ENCODE peak calls at places on chromosomes 2 and 18, in six cellular contexts. V, M, Q, B, Y and D are unnamed samples.
A peak's percentile ranks its signal among the peaks of the same experiment; 100 is the strongest.

GRCh38 chr2:42090216-42090615 is 42.4 kb downstream of the PKDCC start:
- DNase-seq in V (no peak), M (no peak), Q (no peak), B (no peak), Y (no peak), D (no peak)

GRCh38 chr18:55968550-55968949 is 380.6 kb upstream of the TCF4 start:
- DNase-seq in V (no peak), M (no peak), Q (no peak), B (no peak), Y (no peak), D (no peak)

GRCh38 chr2:780581-780980 is 103.4 kb upstream of the TMEM18 start:
- DNase-seq in V (no peak), M (no peak), Q (no peak), B (no peak), Y (no peak), D (no peak)

GRCh38 chr18:9835796-9836195 is 50.0 kb upstream of the TXNDC2 start:
- DNase-seq in V (no peak), M (no peak), Q (no peak), B (no peak), Y (no peak), D (no peak)

GRCh38 chr2:235605306-235605998 is 111.6 kb downstream of the AGAP1 start:
- DNase-seq in V (peak; percentile 25), M (peak; percentile 41), Q (peak; percentile 54), B (no peak), Y (peak; percentile 91), D (peak; percentile 50)

GRCh38 chr2:147989809-147990403 is 30.6 kb downstream of the ORC4 start:
- DNase-seq in V (peak; percentile 66), M (no peak), Q (no peak), B (peak; percentile 18), Y (no peak), D (no peak)

GRCh38 chr2:157438907-157439791 is 4.7 kb downstream of the CYTIP start:
- DNase-seq in V (no peak), M (no peak), Q (no peak), B (no peak), Y (no peak), D (no peak)

GRCh38 chr2:101435011-101435862 is 39.7 kb downstream of the RFX8 start:
- DNase-seq in V (peak; percentile 41), M (no peak), Q (no peak), B (no peak), Y (no peak), D (no peak)

GRCh38 chr2:63044360-63045327 is 6.0 kb upstream of the OTX1 start:
- DNase-seq in V (no peak), M (no peak), Q (no peak), B (no peak), Y (no peak), D (no peak)
- TF ChIP-seq POLR2AphosphoS5 in V (no peak), M (no peak), Q (no peak), B (no peak), Y (no peak), D (no peak)

DNA sequence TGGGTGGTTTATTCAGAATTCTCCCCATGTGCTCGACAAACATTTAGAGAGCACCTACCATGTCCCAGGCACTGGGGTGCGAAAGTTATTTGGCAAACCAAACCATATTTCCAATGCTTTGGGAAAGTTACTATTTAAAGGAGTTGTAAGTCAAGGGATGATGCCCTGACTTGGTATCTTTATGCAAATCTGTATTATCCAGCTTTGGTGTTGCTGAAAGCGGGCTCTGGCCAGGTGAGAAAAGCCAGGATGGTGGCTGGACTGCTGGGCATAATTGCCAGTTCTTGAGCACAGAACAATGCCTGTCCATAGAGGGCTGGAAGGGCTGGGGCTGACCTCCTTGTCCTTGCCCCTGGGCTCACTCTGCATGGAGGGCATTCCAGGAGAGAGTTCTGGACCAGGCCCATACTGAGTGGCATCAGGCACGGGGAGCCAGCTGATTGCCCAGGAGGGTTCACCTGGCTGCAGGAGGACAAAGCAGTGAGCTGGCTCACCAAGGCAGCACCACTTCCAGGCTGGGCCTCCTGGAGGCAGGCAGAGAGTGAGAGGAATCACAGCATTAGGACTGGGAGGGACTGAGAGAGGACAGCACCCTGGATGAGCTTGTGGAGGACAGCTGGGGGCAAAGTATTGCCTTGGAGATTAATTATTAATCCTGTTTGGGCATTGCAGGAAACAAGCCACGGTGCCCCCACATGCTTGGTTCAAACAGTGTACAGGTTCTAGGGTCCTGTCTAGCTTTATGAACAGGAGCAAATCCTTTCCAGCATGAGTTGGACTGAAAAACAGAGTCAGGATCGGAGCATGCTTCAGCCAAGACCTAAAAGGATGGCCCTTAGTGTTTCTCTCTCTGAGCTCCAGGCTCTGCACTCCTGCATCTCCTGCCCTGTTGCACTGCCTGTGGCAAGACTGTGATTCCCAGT is 7.1 kb downstream of the KHK start:
- DNase-seq in V (no peak), M (no peak), Q (no peak), B (no peak), Y (no peak), D (no peak)
- TF ChIP-seq POLR2A in V (no peak), M (no peak), Q (no peak), B (no peak), Y (no peak), D (no peak)

DNA sequence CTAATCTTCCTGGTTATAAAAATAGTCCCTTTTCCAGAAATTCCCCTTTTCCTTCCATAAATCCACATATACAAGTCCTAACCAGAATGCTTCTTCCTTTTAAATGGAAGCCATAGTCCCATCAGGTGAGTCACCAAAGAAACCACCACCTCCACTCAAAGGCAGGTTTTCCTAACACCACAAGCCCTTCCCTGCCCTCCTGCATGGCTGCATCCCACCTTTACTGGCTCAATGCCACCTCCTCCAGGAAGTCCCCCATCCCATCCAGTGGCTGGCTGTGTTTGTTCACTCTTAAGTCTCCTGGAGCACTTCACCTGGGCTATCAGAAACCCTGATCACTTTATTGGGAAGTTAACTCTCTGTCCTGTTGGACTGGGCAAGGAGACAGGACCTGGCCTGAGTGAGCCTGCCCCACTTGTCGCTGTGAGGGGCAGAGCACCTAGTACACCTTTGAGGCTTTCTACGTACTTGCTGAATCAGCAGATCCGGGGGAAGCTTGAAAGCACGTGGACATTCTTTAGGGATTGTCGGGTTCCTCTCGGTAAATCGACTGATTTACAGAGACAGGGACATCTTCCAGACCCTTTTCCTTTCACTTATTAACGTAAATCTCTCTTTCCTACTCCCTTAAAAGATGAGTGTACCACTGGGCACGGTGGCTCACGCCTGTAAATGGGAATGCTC is 71.0 kb downstream of the NGEF start:
- DNase-seq in V (no peak), M (no peak), Q (no peak), B (no peak), Y (no peak), D (no peak)
- H3K4me3 ChIP-seq in V (no peak overlapping the region), M (no peak overlapping the region), Q (no peak overlapping the region), B (no peak overlapping the region), Y (no peak overlapping the region), D (no peak overlapping the region)

GRCh38 chr2:70526126-70526525 is 27.5 kb downstream of the TGFA start:
- DNase-seq in V (no peak), M (no peak), Q (no peak), B (no peak), Y (no peak), D (no peak)

GRCh38 chr2:70522627-70523026 is 31.0 kb downstream of the TGFA start:
- DNase-seq in V (no peak), M (no peak), Q (no peak), B (no peak), Y (no peak), D (no peak)

GRCh38 chr2:70523672-70523995 is 30.0 kb downstream of the TGFA start:
- DNase-seq in V (no peak), M (no peak), Q (no peak), B (no peak), Y (no peak), D (no peak)

GRCh38 chr2:70525032-70525431 is 28.6 kb downstream of the TGFA start:
- DNase-seq in V (no peak), M (no peak), Q (peak; percentile 65), B (peak; percentile 22), Y (no peak), D (peak; percentile 53)

DNA sequence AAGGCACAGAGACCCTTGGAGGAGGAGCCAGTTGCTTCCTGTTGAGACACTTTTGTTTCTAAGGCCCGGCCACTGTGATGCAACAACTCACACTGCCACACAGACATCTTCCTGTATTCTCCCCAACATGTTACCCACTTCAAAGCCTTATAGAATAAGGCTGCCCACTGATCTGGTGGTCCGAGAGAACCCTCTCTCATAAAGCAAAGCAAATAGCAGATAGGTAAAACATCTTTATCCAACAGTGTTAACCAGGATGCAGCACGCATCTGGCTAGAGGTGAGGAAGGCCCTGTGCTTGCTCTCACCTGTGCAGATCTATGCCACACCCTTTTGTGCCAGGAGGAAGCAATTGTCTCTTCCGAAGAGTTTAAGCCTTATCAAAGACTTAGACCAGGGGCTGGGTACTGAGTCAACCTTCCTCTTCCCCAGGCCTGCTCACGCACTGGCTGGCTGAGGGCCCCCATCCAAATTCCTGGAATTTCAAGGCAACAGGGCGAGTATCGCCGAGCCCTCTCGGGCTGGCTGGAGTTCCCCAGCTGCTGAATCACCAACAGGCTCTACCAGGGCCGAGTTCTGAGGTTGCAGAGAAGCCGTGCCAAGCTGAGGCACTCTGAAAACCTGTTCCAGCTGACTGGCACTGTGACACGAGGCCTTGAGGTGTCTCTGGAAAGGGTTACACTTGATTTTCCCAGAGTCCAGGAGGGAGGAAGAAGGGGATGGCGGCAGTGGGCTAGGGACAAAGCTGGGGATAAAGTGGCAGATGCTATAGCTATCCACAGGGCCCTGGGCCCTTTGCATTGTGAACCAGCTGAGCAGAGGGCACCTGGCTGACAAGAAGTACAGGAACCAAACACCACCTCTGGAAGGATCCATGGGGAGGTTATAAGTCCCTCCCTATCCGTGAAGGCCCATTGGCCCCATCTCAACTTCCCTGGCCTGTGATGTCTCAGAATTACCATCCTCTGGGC is 29.3 kb downstream of the TGFA start:
- DNase-seq in V (no peak), M (peak; percentile 90), Q (peak; percentile 61), B (peak; percentile 86), Y (no peak), D (peak; percentile 81)
- TF ChIP-seq POLR2AphosphoS5 in V (no peak), M (no peak), Q (no peak), B (no peak), Y (no peak), D (no peak)

GRCh38 chr2:28392297-28393114 is at the start of gene FOSL2:
- DNase-seq in V (peak; percentile 100), M (peak; percentile 97), Q (peak; percentile 97), B (peak; percentile 99), Y (peak; percentile 97), D (peak; percentile 96)

GRCh38 chr2:28390857-28391563 is 1.6 kb upstream of the FOSL2 start:
- DNase-seq in V (peak; percentile 89), M (peak; percentile 78), Q (peak; percentile 88), B (no peak), Y (peak; percentile 95), D (peak; percentile 81)

GRCh38 chr2:28391564-28392296 is 928 bp upstream of the FOSL2 start:
- DNase-seq in V (peak; percentile 78), M (peak; percentile 96), Q (peak; percentile 98), B (peak; percentile 65), Y (peak; percentile 98), D (peak; percentile 93)

GRCh38 chr2:28389399-28390240 is 3.0 kb upstream of the FOSL2 start:
- DNase-seq in V (peak; percentile 29), M (no peak), Q (no peak), B (no peak), Y (no peak), D (no peak)

GRCh38 chr2:28390241-28390856 is 2.3 kb upstream of the FOSL2 start:
- DNase-seq in V (peak; percentile 69), M (peak; percentile 93), Q (peak; percentile 90), B (peak; percentile 70), Y (peak; percentile 96), D (peak; percentile 92)
- TF ChIP-seq POLR2A in V (peak; percentile 37), M (peak; percentile 75), Q (no peak), B (no peak), Y (no peak), D (no peak)